ENCODE peak calls at places on chromosomes 1 and 21, in five cellular contexts. H is NCI-H1092; J is glutamatergic neuron; S is stimulated activated CD8-positive, alpha-beta memory T cell treated with anti-CD3 and anti-CD28 coated beads, Interleukin-7, amount 100 ng/mL, for 1 hour; K is activated effector memory CD4-positive, alpha-beta T cell treated with anti-CD3 and anti-CD28 coated beads, Interleukin-2, amount 50 U/mL, for 16 hours. E is an unnamed sample.

GRCh38 chr21:31284797-31285397 is 59.2 kb downstream of the TIAM1 start:
- DNase-seq in H (no peak), J (no peak), S (no peak), K (no peak), E (no peak)

GRCh38 chr1:6414443-6414844 is 5.3 kb downstream of the HES2 start:
- DNase-seq in H (peak), J (peak), S (no peak), K (peak), E (peak)

GRCh38 chr1:189619682-189620332 is 857.9 kb downstream of the BRINP3 start:
- DNase-seq in H (no peak), J (no peak), S (no peak), K (no peak), E (no peak)

GRCh38 chr1:92817137-92817697 is 14.6 kb upstream of the RPL5 start:
- DNase-seq in H (no peak), J (no peak), S (no peak), K (no peak), E (no peak)

GRCh38 chr1:8077120-8077573 is 51.0 kb upstream of the ERRFI1 start:
- DNase-seq in H (no peak), J (no peak), S (no peak), K (no peak), E (no peak)

GRCh38 chr1:52593495-52593894 is 8.7 kb upstream of the GPX7 start:
- DNase-seq in H (no peak), J (no peak), S (no peak), K (no peak), E (no peak)

GRCh38 chr1:3573499-3573898 is 37.8 kb downstream of the MEGF6 start:
- DNase-seq in H (no peak), J (no peak), S (no peak), K (no peak), E (no peak)

GRCh38 chr21:17387030-17387617 is 125.7 kb upstream of the CXADR start:
- DNase-seq in H (peak), J (no peak), S (peak), K (peak), E (peak)

GRCh38 chr21:45010096-45010495 is 64.3 kb upstream of the ADARB1 start:
- DNase-seq in H (no peak), J (no peak), S (no peak), K (no peak), E (no peak)

E was measured in D341Med.